ENCODE peak calls at places on chromosomes 4 and X, in ten cellular contexts. C, R, J, X, D, H, E, M, S and O are unnamed samples.

GRCh38 chr4:21118301-21118700 is 418.0 kb downstream of the PACRGL start:
- DNase-seq in C (no peak), R (no peak), J (no peak), X (no peak), D (no peak), H (no peak), E (no peak), M (no peak), S (no peak), O (peak; percentile 18)

GRCh38 chr4:139890810-139891209 is 225.2 kb downstream of the MGST2 start:
- DNase-seq in C (peak; percentile 84), R (peak; percentile 46), J (no peak), X (peak; percentile 85), D (peak; percentile 77), H (no peak), E (no peak), M (no peak), S (no peak), O (no peak)

GRCh38 chr4:15395342-15395741 is 32.5 kb upstream of the C1QTNF7 start:
- DNase-seq in C (peak; percentile 48), R (no peak), J (no peak), X (peak; percentile 26), D (no peak), H (no peak), E (no peak), M (no peak), S (no peak), O (no peak)

GRCh38 chr4:21469438-21470032 is 479.0 kb downstream of the KCNIP4 start:
- DNase-seq in C (no peak), R (peak; percentile 15), J (peak; percentile 9), X (peak; percentile 51), D (peak; percentile 38), H (peak; percentile 31), E (peak; percentile 4), M (no peak), S (no peak), O (peak; percentile 51)

GRCh38 chr4:165016971-165017370 is 14.8 kb upstream of the TRIM60 start:
- DNase-seq in C (no peak), R (peak; percentile 23), J (no peak), X (peak; percentile 36), D (no peak), H (peak; percentile 14), E (no peak), M (peak; percentile 16), S (no peak), O (peak; percentile 79)

GRCh38 chr4:90536408-90536807 is 409.2 kb downstream of the CCSER1 start:
- DNase-seq in C (no peak), R (no peak), J (no peak), X (no peak), D (no peak), H (no peak), E (no peak), M (no peak), S (no peak), O (no peak)

GRCh38 chr4:87406462-87406861 is 15.5 kb upstream of the HSD17B11 start:
- DNase-seq in C (no peak), R (no peak), J (no peak), X (no peak), D (no peak), H (no peak), E (peak; percentile 37), M (no peak), S (no peak), O (no peak)

GRCh38 chrX:150155396-150156048 is 207.6 kb upstream of the MAMLD1 start:
- DNase-seq in C (peak; percentile 55), R (peak; percentile 63), J (no peak), X (peak; percentile 77), D (peak; percentile 71), H (no peak), E (no peak), M (peak; percentile 58), S (no peak), O (no peak)

GRCh38 chr4:138223191-138223910 is 18.8 kb downstream of the SLC7A11 start:
- DNase-seq in C (no peak), R (no peak), J (no peak), X (no peak), D (no peak), H (peak; percentile 63), E (peak; percentile 71), M (peak; percentile 53), S (no peak), O (peak; percentile 81)

GRCh38 chr4:33715996-33716395 is 2528.3 kb downstream of the ARAP2 start:
- DNase-seq in C (no peak), R (peak; percentile 79), J (peak; percentile 32), X (peak; percentile 90), D (peak; percentile 64), H (no peak), E (no peak), M (no peak), S (no peak), O (no peak)

GRCh38 chr4:7817877-7818675 is 121.6 kb downstream of the AFAP1 start:
- DNase-seq in C (peak; percentile 58), R (no peak), J (no peak), X (no peak), D (peak; percentile 58), H (no peak), E (no peak), M (no peak), S (no peak), O (no peak)

GRCh38 chrX:118507766-118508165 is 12.2 kb downstream of the DOCK11 start:
- DNase-seq in C (no peak), R (no peak), J (no peak), X (peak; percentile 32), D (no peak), H (no peak), E (no peak), M (no peak), S (no peak), O (no peak)
- H3K4me1 ChIP-seq in C (no peaks in the 10 kb centered on the region), R (no peaks in the 10 kb centered on the region), J (no peaks in the 10 kb centered on the region), X (no peaks in the 10 kb centered on the region), D (peaks cover 2% of the 10 kb centered on the region), H (no peaks in the 10 kb centered on the region), E (peaks cover 13% of the 10 kb centered on the region), M (no peaks in the 10 kb centered on the region), S (peaks cover 3% of the 10 kb centered on the region), O (peaks cover 4% of the 10 kb centered on the region)

DNA sequence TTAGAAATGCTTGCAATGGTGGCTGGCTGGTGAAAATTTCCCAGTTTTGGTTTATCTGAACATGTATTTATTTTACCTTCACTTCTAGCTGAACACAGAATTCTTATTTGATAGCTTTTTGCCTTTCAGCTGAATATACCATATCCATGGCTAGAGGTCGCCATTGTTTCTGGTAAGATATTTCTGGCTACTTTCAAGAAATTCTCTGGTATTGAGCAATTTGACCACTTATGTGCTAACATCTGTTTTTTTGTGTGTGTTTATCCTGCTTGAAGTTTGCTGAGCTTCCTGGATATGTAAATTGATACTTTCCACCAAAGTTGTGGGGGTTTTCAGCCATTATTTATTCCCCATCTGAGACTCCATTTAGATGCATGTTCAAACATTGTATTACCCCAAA is 75.4 kb downstream of the FBXW7 start:
- DNase-seq in C (peak; percentile 78), R (peak; percentile 41), J (peak; percentile 64), X (peak; percentile 82), D (peak; percentile 90), H (no peak), E (peak; percentile 29), M (peak; percentile 56), S (peak; percentile 43), O (no peak)
- H3K4me2 ChIP-seq in C (peak overlapping the region; percentile 56), R (no peak overlapping the region), J (peak overlapping the region; percentile 8), X (no peak overlapping the region), D (no peak overlapping the region), H (no peak overlapping the region), E (peak overlapping the region; percentile 2), M (no peak overlapping the region), S (peak overlapping the region; percentile 50), O (no peak overlapping the region)

GRCh38 chrX:130120321-130120731 is 10.0 kb upstream of the ELF4 start:
- DNase-seq in C (no peak), R (no peak), J (no peak), X (peak; percentile 45), D (no peak), H (peak; percentile 63), E (peak; percentile 16), M (no peak), S (no peak), O (peak; percentile 60)

GRCh38 chrX:130120746-130121504 is 10.6 kb upstream of the ELF4 start:
- DNase-seq in C (peak; percentile 71), R (peak; percentile 54), J (peak; percentile 58), X (peak; percentile 90), D (peak; percentile 82), H (peak; percentile 75), E (peak; percentile 56), M (peak; percentile 73), S (no peak), O (peak; percentile 66)

GRCh38 chrX:130118396-130118795 is 8.1 kb upstream of the ELF4 start:
- DNase-seq in C (peak; percentile 81), R (peak; percentile 77), J (no peak), X (peak; percentile 70), D (peak; percentile 78), H (no peak), E (no peak), M (peak; percentile 43), S (no peak), O (no peak)

GRCh38 chrX:130118941-130119640 is 8.8 kb upstream of the ELF4 start:
- DNase-seq in C (peak; percentile 72), R (no peak), J (no peak), X (peak; percentile 57), D (peak; percentile 58), H (no peak), E (no peak), M (no peak), S (no peak), O (no peak)

DNA sequence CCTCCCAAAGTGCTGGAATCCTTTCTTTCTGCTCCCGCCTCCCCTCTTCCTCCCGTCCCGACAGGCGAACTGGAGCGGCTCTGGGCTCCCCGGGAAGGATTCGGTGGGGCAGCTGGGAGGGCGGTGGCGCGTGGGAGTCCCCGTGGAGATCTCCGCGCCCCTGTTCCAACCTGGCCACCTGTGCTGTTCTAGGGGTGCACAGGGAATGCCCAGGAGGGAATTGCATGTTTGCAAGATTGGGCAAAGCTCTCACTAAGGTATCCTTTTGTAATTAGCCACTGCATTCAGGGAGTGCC is 11.2 kb upstream of the ELF4 start:
- DNase-seq in C (no peak), R (no peak), J (no peak), X (no peak), D (no peak), H (no peak), E (no peak), M (no peak), S (no peak), O (peak; percentile 14)
- H3K4me3 ChIP-seq in C (no peak overlapping the region), R (no peak overlapping the region), J (no peak overlapping the region), X (peak overlapping the region; percentile 65), D (no peak overlapping the region), H (no peak overlapping the region), E (no peak overlapping the region), M (no peak overlapping the region), S (no peak overlapping the region), O (peak overlapping the region; percentile 55)

GRCh38 chrX:136660896-136661295 is 12.9 kb downstream of the CD40LG start:
- DNase-seq in C (no peak), R (no peak), J (no peak), X (no peak), D (no peak), H (no peak), E (no peak), M (no peak), S (no peak), O (no peak)
- H3K4me1 ChIP-seq in C (no peaks in the 10 kb centered on the region), R (no peaks in the 10 kb centered on the region), J (peaks cover 27% of the 10 kb centered on the region), X (no peaks in the 10 kb centered on the region), D (no peaks in the 10 kb centered on the region), H (peaks cover 4% of the 10 kb centered on the region), E (peaks cover 22% of the 10 kb centered on the region), M (no peaks in the 10 kb centered on the region), S (peaks cover 17% of the 10 kb centered on the region), O (no peaks in the 10 kb centered on the region)

GRCh38 chr4:54941994-54942552 is 183.3 kb downstream of the KDR start:
- DNase-seq in C (no peak), R (no peak), J (no peak), X (no peak), D (no peak), H (peak; percentile 33), E (peak; percentile 70), M (no peak), S (no peak), O (no peak)
- H3K4me2 ChIP-seq in C (peak overlapping the region; percentile 32), R (no peak overlapping the region), J (no peak overlapping the region), X (no peak overlapping the region), D (no peak overlapping the region), H (no peak overlapping the region), E (peak overlapping the region; percentile 41), M (no peak overlapping the region), S (no peak overlapping the region), O (no peak overlapping the region)